ENCODE peak calls at places on chromosomes 13 and 19, in six cellular contexts. H, V, E, T, W and O are unnamed samples.

GRCh38 chr19:53808710-53809125 is 15.4 kb downstream of the NLRP12 start:
- DNase-seq in T (no peak), V (no peak), E (no peak), H (no peak), W (no peak), O (no peak)

GRCh38 chr13:95456837-95457236 is 95.7 kb upstream of the CLDN10 start:
- DNase-seq in H (no peak), T (no peak), W (no peak), E (no peak), V (no peak), O (no peak)

GRCh38 chr19:719636-720377 is 11.1 kb downstream of the PALM start:
- DNase-seq in V (no peak), W (no peak), E (no peak), T (no peak), H (no peak), O (no peak)

GRCh38 chr19:49684251-49684982 is 5.0 kb upstream of the ADM5 start:
- DNase-seq in E (no peak), T (no peak), H (no peak), V (no peak), W (no peak), O (no peak)

GRCh38 chr19:12996542-12997094 is 1.3 kb downstream of the NFIX start:
- DNase-seq in H (no peak), V (peak), E (no peak), W (no peak), T (peak), O (peak)

GRCh38 chr13:29936051-29936813 is 85.8 kb upstream of the UBL3 start:
- DNase-seq in H (no peak), E (no peak), V (no peak), T (no peak), W (no peak), O (peak)

GRCh38 chr19:53158119-53158656 is 665 bp downstream of the ZNF347 start:
- DNase-seq in T (peak), H (peak), W (peak), V (peak), E (peak), O (peak)

GRCh38 chr13:101204270-101205011 is 211.9 kb downstream of the NALCN start:
- DNase-seq in H (no peak), E (no peak), W (no peak), V (no peak), T (no peak), O (no peak)

GRCh38 chr19:28406237-28406596 is 806.7 kb downstream of the UQCRFS1 start:
- DNase-seq in E (no peak), W (no peak), V (no peak), T (no peak), H (no peak), O (no peak)

GRCh38 chr13:107211073-107211472 is 643.1 kb upstream of the ARGLU1 start:
- DNase-seq in T (peak), E (peak), V (peak), H (peak), W (no peak), O (peak)

DNA sequence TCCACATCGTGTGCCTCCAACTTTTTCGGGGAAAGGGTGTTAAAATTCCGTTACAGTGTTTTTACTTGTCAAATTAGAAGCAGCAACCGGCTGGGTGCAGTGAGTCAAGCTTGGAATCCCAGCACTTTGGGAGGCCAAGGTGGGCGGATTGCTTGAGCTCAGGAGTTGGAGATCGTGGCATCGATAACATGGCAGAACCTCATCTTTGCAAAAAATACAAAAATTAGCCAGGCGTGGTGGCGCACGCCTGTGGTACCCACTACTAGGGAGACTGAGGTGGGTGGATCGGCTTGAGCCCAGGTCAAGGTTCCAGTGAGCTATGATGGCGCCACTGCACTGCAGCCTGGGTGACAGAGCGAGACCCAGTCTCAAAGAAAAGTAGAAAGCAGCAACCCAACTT is 1.1 kb upstream of the SLC35E1 start:
- DNase-seq in H (no peak), W (no peak), T (no peak), V (no peak), E (no peak), O (no peak)
- H3K27ac ChIP-seq in H (peak), W (peak), T (peak), V (peak), E (peak), O (no peak)

DNA sequence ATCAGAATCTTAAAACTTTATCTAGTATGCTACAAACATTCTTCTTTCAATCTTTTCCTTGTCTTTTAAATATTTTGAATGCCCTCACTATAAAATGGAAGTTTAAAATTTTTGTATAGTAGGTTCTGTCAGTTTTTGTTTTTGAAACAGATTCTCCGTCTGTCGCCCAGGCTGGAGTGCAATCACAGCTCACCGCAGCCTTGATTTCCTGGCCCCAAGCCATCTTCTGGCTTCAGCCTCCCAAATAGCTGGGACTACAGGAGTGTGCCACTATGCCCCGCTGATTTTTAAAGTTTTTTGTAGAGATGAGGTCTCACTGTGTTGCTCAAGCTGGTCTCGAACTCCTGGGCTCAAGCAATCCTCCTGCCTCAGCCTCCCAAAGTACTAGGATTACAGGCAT is 20.7 kb downstream of the PHF11 start:
- DNase-seq in T (no peak), E (no peak), V (no peak), W (no peak), H (no peak), O (no peak)
- H3K27ac ChIP-seq in T (no peak), E (no peak), V (no peak), W (no peak), H (no peak), O (no peak)

GRCh38 chr13:33009019-33009418 is 7.2 kb upstream of the KL start:
- DNase-seq in E (no peak), H (no peak), T (no peak), V (no peak), W (no peak), O (no peak)

GRCh38 chr13:33007950-33008349 is 8.3 kb upstream of the KL start:
- DNase-seq in V (no peak), E (no peak), H (no peak), T (no peak), W (no peak), O (no peak)

GRCh38 chr13:33004454-33004853 is 11.8 kb upstream of the KL start:
- DNase-seq in E (no peak), T (no peak), H (no peak), V (no peak), W (no peak), O (no peak)

GRCh38 chr13:33006646-33007045 is 9.6 kb upstream of the KL start:
- DNase-seq in T (no peak), H (no peak), V (no peak), W (no peak), E (no peak), O (no peak)

GRCh38 chr13:33007237-33007636 is 9.0 kb upstream of the KL start:
- DNase-seq in H (no peak), E (no peak), W (no peak), T (no peak), V (no peak), O (no peak)
- H3K27ac ChIP-seq in H (no peak), E (no peak), W (no peak), T (no peak), V (no peak), O (no peak)

DNA sequence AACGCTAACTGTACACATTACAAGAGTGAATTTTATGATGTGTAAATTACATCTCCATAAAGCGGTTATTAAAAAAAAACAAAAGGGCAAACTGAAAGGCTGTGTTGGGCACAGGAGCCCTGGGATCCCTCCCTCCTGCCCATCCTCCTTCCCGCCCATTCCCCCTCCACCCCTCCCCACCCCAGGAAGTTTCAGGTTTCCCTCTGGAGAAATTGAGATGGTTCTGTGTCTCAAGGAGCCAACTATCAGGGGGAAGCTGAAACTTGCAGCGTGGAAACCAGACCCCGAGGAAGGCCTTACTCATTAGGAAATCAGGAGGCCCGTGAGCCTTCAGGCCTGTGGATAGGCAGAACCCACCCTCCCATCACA is 15.7 kb downstream of the MLLT1 start:
- DNase-seq in T (peak), W (no peak), V (no peak), H (no peak), E (no peak), O (no peak)
- H3K27ac ChIP-seq in T (no peak), W (no peak), V (no peak), H (no peak), E (no peak), O (no peak)

DNA sequence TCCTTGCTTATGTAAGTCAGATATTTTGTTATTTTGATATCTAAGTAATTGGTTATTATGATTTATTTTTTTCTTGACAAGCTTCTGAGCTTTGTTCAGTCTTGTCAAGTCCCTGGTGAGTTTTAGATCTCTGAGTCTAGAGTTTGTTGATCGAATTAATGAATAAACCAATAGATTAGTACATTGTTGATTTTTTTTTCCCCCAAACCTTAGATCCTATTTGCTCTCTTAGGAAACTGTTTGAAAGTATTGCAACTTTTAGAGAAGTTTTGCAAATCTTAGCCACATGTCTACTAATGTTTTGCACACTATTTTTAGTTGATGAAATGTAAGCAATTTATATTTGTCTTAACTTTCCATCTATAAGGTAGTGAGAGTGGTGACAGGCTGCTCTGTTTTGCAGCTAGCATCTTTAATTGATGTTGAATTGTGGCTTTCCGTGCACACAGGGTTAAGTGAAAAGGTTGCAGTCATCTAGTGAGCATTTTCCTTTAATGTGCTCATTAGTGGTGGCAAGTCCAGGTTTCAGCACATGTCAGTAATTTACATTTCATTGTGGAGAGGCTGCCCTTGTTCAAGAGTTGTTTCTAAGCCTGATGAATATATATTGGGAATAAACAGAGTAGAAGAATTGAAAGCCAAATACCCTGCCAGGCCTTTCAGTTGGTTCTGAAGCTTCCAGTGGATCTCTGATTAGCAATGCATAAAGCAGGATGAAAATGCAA is 86.3 kb downstream of the PCCA start:
- DNase-seq in H (no peak), V (no peak), W (no peak), T (no peak), E (no peak), O (no peak)
- H3K27ac ChIP-seq in H (no peak), V (no peak), W (no peak), T (no peak), E (no peak), O (no peak)

GRCh38 chr19:17098326-17098725 is 22.7 kb downstream of the MYO9B start:
- DNase-seq in H (no peak), W (no peak), V (no peak), T (no peak), E (no peak), O (no peak)
- H3K27ac ChIP-seq in H (peak), W (no peak), V (peak), T (no peak), E (no peak), O (no peak)

GRCh38 chr19:35996777-35997176 is 1.8 kb downstream of the SDHAF1 start:
- DNase-seq in H (no peak), V (no peak), E (no peak), T (no peak), W (no peak), O (no peak)
- H3K27ac ChIP-seq in H (peak), V (peak), E (no peak), T (no peak), W (no peak), O (no peak)

GRCh38 chr19:33295621-33296472 is 6.5 kb downstream of the CEBPA start:
- DNase-seq in V (no peak), T (no peak), H (no peak), W (no peak), E (no peak), O (no peak)

GRCh38 chr19:33292595-33293254 is 9.6 kb downstream of the CEBPA start:
- DNase-seq in W (no peak), T (peak), E (no peak), V (no peak), H (no peak), O (no peak)

GRCh38 chr19:33296473-33297060 is 5.8 kb downstream of the CEBPA start:
- DNase-seq in T (no peak), V (no peak), W (no peak), E (no peak), H (no peak), O (no peak)

GRCh38 chr19:33293255-33294057 is 8.9 kb downstream of the CEBPA start:
- DNase-seq in T (peak), W (no peak), E (no peak), V (no peak), H (no peak), O (no peak)

GRCh38 chr19:33294058-33294798 is 8.1 kb downstream of the CEBPA start:
- DNase-seq in W (no peak), H (no peak), V (no peak), E (no peak), T (peak), O (no peak)
- H3K27ac ChIP-seq in W (no peak), H (no peak), V (no peak), E (no peak), T (peak), O (no peak)

GRCh38 chr19:35347930-35348298 is 212 bp downstream of the FFAR1 start:
- DNase-seq in W (no peak), T (no peak), V (no peak), E (no peak), H (no peak), O (no peak)

GRCh38 chr19:35350591-35350990 is 2.9 kb downstream of the FFAR1 start:
- DNase-seq in V (no peak), T (no peak), W (no peak), E (no peak), H (peak), O (peak)

GRCh38 chr19:35351441-35352176 is 3.9 kb downstream of the FFAR1 start:
- DNase-seq in H (no peak), E (no peak), T (no peak), W (no peak), V (no peak), O (no peak)

GRCh38 chr19:35348909-35349611 is 1.4 kb downstream of the FFAR1 start:
- DNase-seq in T (no peak), E (no peak), V (peak), W (no peak), H (peak), O (no peak)

DNA sequence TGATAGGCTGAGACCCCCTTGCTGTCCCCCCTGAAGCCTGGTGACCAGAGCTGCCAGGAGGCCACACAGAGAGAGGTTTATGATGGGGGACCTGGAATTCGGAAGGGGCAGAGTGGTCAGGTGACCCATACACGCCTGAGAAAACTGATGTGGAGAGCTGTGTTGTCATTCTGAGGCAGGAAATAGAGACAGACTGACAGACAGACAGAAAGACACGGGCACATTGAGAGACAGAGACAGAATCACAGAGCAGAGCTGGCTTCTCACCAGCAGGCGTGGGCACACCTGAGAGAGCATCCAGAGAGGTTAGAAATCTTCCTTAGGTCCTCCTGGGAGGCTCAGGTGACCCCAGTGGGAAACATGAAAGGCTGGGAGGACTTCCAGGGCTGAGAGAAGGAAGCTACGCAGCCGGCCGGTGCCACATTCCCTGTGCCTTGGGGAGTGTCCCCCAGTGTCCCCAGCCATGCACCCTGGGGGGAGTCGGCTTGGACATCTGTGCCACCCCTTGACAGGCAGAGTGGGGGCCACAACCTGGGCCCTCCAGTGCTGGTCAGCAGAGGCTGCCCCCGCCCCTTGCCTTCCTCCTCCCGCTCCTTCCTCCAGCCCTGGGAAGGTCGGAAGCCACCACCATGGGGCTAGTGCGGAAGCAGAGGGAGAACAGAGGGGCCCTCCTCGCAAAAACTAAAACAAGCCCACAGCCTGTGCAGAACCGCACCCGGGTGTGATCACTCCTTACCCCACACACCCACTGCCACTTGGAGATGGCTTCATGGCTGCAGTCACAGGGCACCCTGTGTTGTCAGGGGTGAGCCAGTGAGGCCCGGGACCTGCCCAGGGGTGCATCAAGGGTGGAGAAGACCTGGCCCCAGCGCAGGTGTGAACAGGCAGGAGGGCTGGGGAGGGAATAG is 2.2 kb downstream of the FFAR1 start:
- DNase-seq in T (no peak), E (no peak), V (peak), W (no peak), H (peak), O (no peak)
- H3K27ac ChIP-seq in T (no peak), E (no peak), V (no peak), W (no peak), H (no peak), O (no peak)